ENCODE peak calls at places on chromosomes 3 and 15, in ten cellular contexts. T is pancreas, G is cardiac fibroblast, E is fibroblast of lung, W is A549, Q is heart left ventricle, U is fibroblast of pulmonary artery, S is neuronal stem cell, L is Peyer's patch, J is Panc1. N is an unnamed sample.

GRCh38 chr3:131735121-131735520 is 232.3 kb upstream of the MRPL3 start:
- DNase-seq in W (no peak), U (peak), J (no peak), T (no peak), S (no peak), E (peak), L (no peak), Q (no peak), G (peak), N (no peak)

GRCh38 chr3:134916276-134916961 is 121.4 kb downstream of the EPHB1 start:
- DNase-seq in E (no peak), U (no peak), G (no peak), Q (no peak), L (no peak), W (no peak), T (peak), S (no peak), J (no peak), N (no peak)

GRCh38 chr15:68261241-68261640 is 16.3 kb upstream of the FEM1B start:
- DNase-seq in J (no peak), Q (no peak), T (no peak), W (no peak), E (no peak), G (peak), L (no peak), U (no peak), S (no peak), N (no peak)

GRCh38 chr3:102037791-102038190 is 188.5 kb downstream of the NFKBIZ start:
- DNase-seq in W (no peak), T (no peak), L (no peak), J (no peak), E (peak), S (no peak), G (no peak), U (no peak), Q (no peak), N (no peak)

GRCh38 chr3:161142486-161142885 is 37.3 kb upstream of the B3GALNT1 start:
- DNase-seq in L (no peak), G (peak), J (no peak), U (no peak), S (no peak), E (peak), W (no peak), T (no peak), Q (no peak), N (no peak)

GRCh38 chr15:68348601-68349000 is 71.1 kb downstream of the FEM1B start:
- DNase-seq in T (no peak), U (no peak), W (no peak), Q (no peak), L (no peak), G (no peak), J (no peak), E (no peak), S (no peak), N (no peak)

GRCh38 chr15:55897560-55898336 is 95.7 kb downstream of the NEDD4 start:
- DNase-seq in U (peak), G (peak), W (peak), Q (peak), E (peak), S (peak), L (no peak), T (no peak), J (peak), N (peak)

GRCh38 chr15:77376770-77377169 is 43.1 kb downstream of the PEAK1 start:
- DNase-seq in T (no peak), E (no peak), Q (no peak), G (no peak), S (no peak), W (no peak), U (no peak), L (no peak), J (no peak), N (no peak)

GRCh38 chr3:127964053-127964452 is 49.0 kb downstream of the KBTBD12 start:
- DNase-seq in T (no peak), U (peak), J (no peak), S (no peak), W (peak), G (peak), E (peak), Q (no peak), L (no peak), N (no peak)

GRCh38 chr3:132509506-132509905 is 87.6 kb upstream of the ACKR4 start:
- DNase-seq in W (no peak), G (no peak), J (no peak), U (no peak), S (no peak), T (no peak), L (no peak), Q (no peak), E (no peak), N (no peak)

GRCh38 chr3:15783361-15783969 is 14.3 kb downstream of the ANKRD28 start:
- DNase-seq in G (peak), S (no peak), Q (no peak), L (no peak), U (peak), T (no peak), J (no peak), E (peak), W (no peak), N (no peak)

GRCh38 chr3:34056951-34057390 is 258.5 kb downstream of the PDCD6IP start:
- DNase-seq in J (no peak), T (no peak), S (no peak), U (peak), W (peak), G (peak), L (no peak), E (no peak), Q (no peak), N (no peak)

GRCh38 chr3:64445318-64446300 is 220.3 kb upstream of the PRICKLE2 start:
- DNase-seq in U (peak), W (peak), Q (peak), L (no peak), E (peak), T (peak), G (no peak), J (no peak), S (peak), N (peak)

GRCh38 chr3:158912621-158913020 is 110.8 kb downstream of the MFSD1 start:
- DNase-seq in W (no peak), G (no peak), Q (no peak), U (no peak), J (no peak), S (no peak), T (no peak), L (no peak), E (peak), N (no peak)

GRCh38 chr3:143551790-143552189 is 296.5 kb downstream of the SLC9A9 start:
- DNase-seq in J (no peak), T (no peak), E (no peak), W (no peak), U (no peak), S (no peak), L (no peak), Q (no peak), G (no peak), N (no peak)

GRCh38 chr15:78360426-78360825 is 20.3 kb downstream of the CRABP1 start:
- DNase-seq in T (no peak), G (no peak), J (no peak), W (no peak), E (no peak), L (no peak), U (no peak), S (no peak), Q (peak), N (peak)

GRCh38 chr15:90873998-90874605 is 5.7 kb downstream of the FURIN start:
- DNase-seq in E (peak), Q (no peak), T (peak), G (no peak), W (peak), J (no peak), U (no peak), L (no peak), S (no peak), N (peak)

GRCh38 chr15:90871097-90871715 is 2.8 kb downstream of the FURIN start:
- DNase-seq in J (no peak), E (peak), S (no peak), W (peak), L (no peak), U (no peak), G (peak), T (peak), Q (no peak), N (peak)

GRCh38 chr15:90871716-90872480 is 3.5 kb downstream of the FURIN start:
- DNase-seq in Q (no peak), E (no peak), T (peak), G (no peak), L (no peak), S (no peak), W (no peak), U (no peak), J (no peak), N (peak)

GRCh38 chr15:90873488-90873997 is 5.2 kb downstream of the FURIN start:
- DNase-seq in U (no peak), G (no peak), W (no peak), E (no peak), Q (no peak), T (peak), L (no peak), J (no peak), S (no peak), N (no peak)

DNA sequence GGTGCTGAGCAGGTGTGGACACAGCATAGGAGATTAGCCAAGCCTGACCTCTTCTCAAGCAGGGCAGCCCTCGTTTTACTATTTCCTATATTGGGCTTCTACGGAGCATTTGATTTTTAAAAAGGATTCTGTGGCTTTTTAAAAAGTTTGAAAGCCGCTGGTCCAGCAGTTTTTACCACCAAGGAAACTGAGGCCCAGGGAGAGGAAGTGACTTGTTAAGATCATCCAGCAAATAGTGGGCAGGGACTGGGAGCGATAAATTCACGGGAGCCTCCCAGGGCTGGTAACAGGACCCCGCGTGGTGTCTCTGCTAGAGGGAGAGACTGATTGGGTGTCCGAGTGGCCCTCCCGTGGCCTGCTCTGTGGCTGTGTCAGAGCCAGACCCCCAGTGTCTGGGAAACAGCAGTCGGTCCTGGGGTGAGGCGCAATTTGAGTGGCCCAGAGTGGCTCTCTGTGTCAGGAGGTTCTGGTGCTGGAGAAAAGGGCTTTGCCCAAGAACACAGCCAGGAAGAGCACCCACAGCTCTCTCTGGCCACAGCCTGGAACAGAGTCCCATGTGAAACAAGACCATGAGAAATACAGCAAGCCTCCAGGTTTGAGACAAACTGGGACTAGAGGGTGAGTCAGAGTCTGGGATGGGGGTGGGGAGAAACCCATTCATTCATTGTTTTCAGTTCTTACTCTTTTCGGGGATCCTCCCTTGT is 4.2 kb downstream of the FURIN start:
- DNase-seq in T (peak), G (peak), U (peak), W (peak), S (no peak), J (no peak), E (peak), L (no peak), Q (no peak), N (no peak)
- H3K4me3 ChIP-seq in T (peak), G (peak), U (peak), W (peak), S (peak), J (peak), E (peak), L (peak), Q (peak), N (peak)

GRCh38 chr3:126540946-126541627 is 17.1 kb downstream of the CHST13 start:
- DNase-seq in T (no peak), W (no peak), J (no peak), S (no peak), G (no peak), Q (peak), L (no peak), E (no peak), U (no peak), N (peak)

GRCh38 chr3:126543457-126544090 is 15.2 kb downstream of the C3orf22 start:
- DNase-seq in T (no peak), G (no peak), U (no peak), W (no peak), Q (peak), E (no peak), S (no peak), L (no peak), J (no peak), N (peak)

GRCh38 chr3:126544596-126545281 is 14.0 kb downstream of the C3orf22 start:
- DNase-seq in W (no peak), L (peak), G (no peak), S (no peak), U (no peak), E (no peak), Q (peak), T (no peak), J (no peak), N (peak)

GRCh38 chr3:126541628-126542339 is 16.9 kb downstream of the C3orf22 start:
- DNase-seq in Q (peak), U (no peak), G (no peak), J (no peak), W (no peak), T (no peak), L (no peak), E (no peak), S (no peak), N (peak)

DNA sequence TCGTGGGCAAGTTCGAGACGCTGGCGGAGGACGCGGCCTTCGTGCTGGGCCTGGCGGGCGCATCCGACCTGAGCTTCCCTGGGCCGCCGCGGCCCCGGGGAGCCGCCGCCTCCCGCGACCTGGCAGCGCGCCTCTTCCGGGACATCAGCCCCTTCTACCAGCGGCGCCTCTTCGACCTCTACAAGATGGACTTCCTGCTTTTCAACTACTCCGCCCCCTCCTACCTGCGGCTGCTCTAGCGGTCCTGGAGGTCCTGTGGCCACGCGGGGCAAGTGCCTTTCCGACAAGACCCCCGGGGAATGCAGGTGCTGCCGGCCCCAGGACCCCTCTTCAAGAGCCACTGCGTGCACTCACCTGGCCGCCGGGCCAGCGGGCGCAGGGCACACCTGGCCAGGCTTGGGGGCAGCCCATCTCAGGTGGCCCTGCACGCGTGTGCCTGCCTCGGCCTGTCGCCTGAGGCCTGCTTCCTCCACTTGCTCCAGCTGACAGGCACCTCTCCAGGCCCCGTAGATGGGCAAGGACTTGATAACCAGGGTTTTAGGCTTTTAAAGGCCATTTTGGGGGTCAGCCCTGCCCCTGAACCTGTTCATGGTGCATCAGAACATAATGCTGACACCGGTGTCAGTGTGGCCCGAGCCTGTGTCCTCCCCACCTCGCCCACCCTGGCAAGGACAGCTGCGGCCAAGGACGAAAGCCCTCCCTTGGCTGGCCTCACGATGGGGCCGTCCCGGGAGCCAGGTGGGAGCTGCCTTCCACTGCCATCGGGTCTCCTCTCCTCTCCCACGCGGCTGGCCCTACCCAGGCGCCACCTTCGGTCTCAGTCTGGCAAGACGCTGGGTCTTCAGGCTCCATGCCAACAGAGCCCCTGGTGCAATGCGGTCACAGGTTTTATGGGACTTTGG is 16.1 kb downstream of the C3orf22 start:
- DNase-seq in J (no peak), T (no peak), G (no peak), U (no peak), E (no peak), S (no peak), W (no peak), L (peak), Q (peak), N (peak)
- H3K4me3 ChIP-seq in J (no peak), T (no peak), G (no peak), U (no peak), E (no peak), S (no peak), W (no peak), L (no peak), Q (no peak), N (no peak)

GRCh38 chr3:73605861-73606260 is 18.9 kb downstream of the PDZRN3 start:
- DNase-seq in U (no peak), G (no peak), L (no peak), W (no peak), J (no peak), T (no peak), E (no peak), S (no peak), Q (no peak), N (no peak)

GRCh38 chr3:73611176-73611575 is 13.6 kb downstream of the PDZRN3 start:
- DNase-seq in U (peak), T (no peak), S (no peak), E (peak), L (no peak), Q (no peak), G (peak), W (no peak), J (no peak), N (no peak)

GRCh38 chr3:73609655-73610054 is 15.1 kb downstream of the PDZRN3 start:
- DNase-seq in U (no peak), E (no peak), Q (no peak), L (no peak), T (no peak), G (no peak), W (no peak), J (no peak), S (no peak), N (no peak)

GRCh38 chr3:73610493-73610892 is 14.2 kb downstream of the PDZRN3 start:
- DNase-seq in G (no peak), E (no peak), U (no peak), J (no peak), S (no peak), T (no peak), Q (no peak), L (no peak), W (no peak), N (no peak)

GRCh38 chr3:73608805-73609641 is 15.7 kb downstream of the PDZRN3 start:
- DNase-seq in E (peak), G (no peak), J (no peak), S (no peak), T (no peak), Q (no peak), L (no peak), W (no peak), U (no peak), N (no peak)
- H3K4me3 ChIP-seq in E (no peak), G (no peak), J (no peak), S (no peak), T (no peak), Q (no peak), L (no peak), W (no peak), U (no peak), N (no peak)

GRCh38 chr3:109337393-109337792 is at the start of gene DPPA4:
- DNase-seq in T (no peak), Q (no peak), L (no peak), G (no peak), E (no peak), J (no peak), S (no peak), W (no peak), U (no peak), N (no peak)

GRCh38 chr3:109336272-109336957 is 931 bp downstream of the DPPA4 start:
- DNase-seq in S (no peak), L (no peak), U (peak), E (peak), Q (no peak), T (no peak), W (no peak), J (no peak), G (peak), N (no peak)

GRCh38 chr3:109338322-109338721 is 976 bp upstream of the DPPA4 start:
- DNase-seq in W (no peak), E (no peak), J (no peak), L (no peak), G (no peak), Q (no peak), S (no peak), T (no peak), U (no peak), N (no peak)

GRCh38 chr3:109339186-109339585 is 1.8 kb upstream of the DPPA4 start:
- DNase-seq in G (no peak), L (no peak), W (no peak), U (no peak), E (no peak), J (no peak), Q (no peak), S (no peak), T (no peak), N (no peak)

DNA sequence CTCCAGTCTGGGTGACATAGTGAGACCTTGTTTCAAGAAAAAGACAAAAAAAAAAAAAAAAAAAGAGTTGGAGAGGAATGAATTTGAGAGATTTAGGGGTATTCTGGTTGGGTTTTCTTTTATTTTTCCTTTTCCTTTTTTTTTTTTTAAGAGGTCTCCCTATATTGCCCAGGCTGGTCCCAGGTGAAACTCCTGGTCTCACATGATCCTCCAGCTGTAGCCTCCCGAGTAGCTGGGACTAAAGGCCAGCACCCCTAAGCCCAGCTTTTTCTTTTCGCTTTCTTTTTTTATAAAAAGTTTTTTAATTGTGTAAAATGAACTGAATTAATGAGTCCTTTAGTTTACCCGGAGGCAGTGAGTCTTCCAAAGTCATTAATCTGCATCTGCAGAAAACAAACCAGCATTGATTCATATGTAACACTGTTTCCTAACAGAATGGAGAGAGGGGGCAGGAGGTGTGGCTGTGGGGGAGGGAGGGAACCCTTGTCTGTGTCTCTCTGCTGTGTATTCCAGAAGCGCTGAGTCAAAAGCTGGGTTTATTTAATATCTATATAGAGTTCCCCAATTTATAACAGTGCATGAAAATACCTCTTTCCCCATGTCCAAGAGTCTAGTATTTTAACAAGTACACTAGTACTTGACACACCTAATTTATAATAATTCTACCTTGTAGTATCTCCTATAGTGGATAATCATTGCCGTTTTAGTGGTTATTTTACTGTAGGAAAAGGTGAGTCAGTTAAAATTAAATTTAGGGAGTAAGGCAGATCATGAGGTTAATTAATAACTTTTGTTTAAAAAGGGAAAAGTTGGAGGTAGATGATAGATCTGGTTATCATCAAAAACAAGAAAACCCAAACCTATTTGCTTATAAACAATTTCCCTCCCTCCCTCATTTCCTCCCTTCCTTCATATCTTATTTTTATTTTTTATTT is 2.6 kb upstream of the DPPA4 start:
- DNase-seq in L (no peak), G (no peak), S (no peak), E (no peak), J (no peak), W (no peak), U (no peak), T (no peak), Q (no peak), N (no peak)
- H3K4me3 ChIP-seq in L (no peak), G (no peak), S (no peak), E (no peak), J (no peak), W (no peak), U (no peak), T (no peak), Q (no peak), N (no peak)

DNA sequence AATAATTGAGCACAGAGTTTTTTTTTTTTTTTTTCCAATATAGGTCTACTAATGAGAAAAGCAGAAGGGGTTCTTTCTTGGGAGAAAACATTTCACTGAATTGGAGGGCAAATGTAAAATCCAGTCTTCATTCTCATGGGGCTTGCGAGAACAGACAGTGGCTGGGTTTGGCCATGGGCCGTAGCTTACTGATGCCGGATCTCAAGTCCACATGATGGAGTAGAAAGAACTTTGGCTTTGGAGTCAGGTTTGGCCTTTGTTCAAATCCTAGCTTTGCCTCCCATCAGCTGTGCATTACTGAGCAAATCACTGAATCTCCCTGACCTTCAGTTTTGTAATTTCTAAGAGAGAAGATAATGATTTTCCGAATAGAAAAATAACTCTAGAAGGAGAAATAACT is 59.7 kb downstream of the LMCD1 start:
- DNase-seq in G (peak), Q (peak), W (no peak), S (no peak), U (peak), E (peak), J (no peak), T (no peak), L (no peak), N (no peak)
- H3K4me3 ChIP-seq in G (no peak), Q (no peak), W (no peak), S (no peak), U (no peak), E (no peak), J (no peak), T (no peak), L (no peak), N (no peak)

N was measured in transverse colon.